ENCODE peak calls at places on chromosomes 6 and 20, in four cellular contexts. One of them, this sample, is unnamed.
A peak's percentile ranks its signal among the peaks of the same experiment; 100 is the strongest.

GRCh38 chr6:5638666-5639065 is 368.1 kb downstream of the NRN1 start:
- DNase-seq in kidney: no peak
- DNase-seq in spleen: no peak
- DNase-seq in Peyer's patch: no peak
- DNase-seq in this sample: no peak

GRCh38 chr20:2693286-2693995 is 861 bp downstream of the EBF4 start:
- DNase-seq in Peyer's patch: no peak
- DNase-seq in spleen: no peak
- DNase-seq in kidney: peak; percentile 84
- DNase-seq in this sample: no peak

GRCh38 chr6:10511477-10511876 is 9.7 kb upstream of the GCNT2 start:
- DNase-seq in Peyer's patch: no peak
- DNase-seq in spleen: no peak
- DNase-seq in kidney: no peak
- DNase-seq in this sample: no peak

GRCh38 chr6:95784869-95785268 is 207.5 kb downstream of the MANEA start:
- DNase-seq in kidney: no peak
- DNase-seq in spleen: no peak
- DNase-seq in Peyer's patch: no peak
- DNase-seq in this sample: no peak

GRCh38 chr6:108432792-108433191 is 127.9 kb upstream of the FOXO3 start:
- DNase-seq in spleen: no peak
- DNase-seq in kidney: no peak
- DNase-seq in Peyer's patch: no peak
- DNase-seq in this sample: no peak

GRCh38 chr6:30107756-30108155 is 5.1 kb downstream of the TRIM31 start:
- DNase-seq in Peyer's patch: no peak
- DNase-seq in kidney: no peak
- DNase-seq in spleen: no peak
- DNase-seq in this sample: no peak

GRCh38 chr20:13694420-13695150 is 55.9 kb upstream of the TASP1 start:
- DNase-seq in kidney: no peak
- DNase-seq in Peyer's patch: no peak
- DNase-seq in spleen: no peak
- DNase-seq in this sample: no peak

GRCh38 chr6:33623895-33624381 is 2.8 kb downstream of the ITPR3 start:
- DNase-seq in kidney: peak; percentile 6
- DNase-seq in Peyer's patch: peak; percentile 57
- DNase-seq in spleen: no peak
- DNase-seq in this sample: no peak

GRCh38 chr6:139187489-139187888 is 52.6 kb downstream of the HECA start:
- DNase-seq in spleen: no peak
- DNase-seq in kidney: no peak
- DNase-seq in Peyer's patch: no peak
- DNase-seq in this sample: no peak

GRCh38 chr6:43798688-43799444 is 28.9 kb downstream of the VEGFA start:
- DNase-seq in Peyer's patch: peak; percentile 94
- DNase-seq in kidney: peak; percentile 93
- DNase-seq in spleen: peak; percentile 83
- DNase-seq in this sample: no peak

GRCh38 chr6:11387702-11388101 is 149.8 kb upstream of the TMEM170B start:
- DNase-seq in spleen: no peak
- DNase-seq in kidney: no peak
- DNase-seq in Peyer's patch: no peak
- DNase-seq in this sample: no peak

GRCh38 chr6:25659633-25660368 is 7.8 kb downstream of the SCGN start:
- DNase-seq in Peyer's patch: no peak
- DNase-seq in spleen: no peak
- DNase-seq in kidney: no peak
- DNase-seq in this sample: no peak

GRCh38 chr6:51626391-51626790 is 461.0 kb downstream of the PKHD1 start:
- DNase-seq in spleen: no peak
- DNase-seq in kidney: no peak
- DNase-seq in Peyer's patch: no peak
- DNase-seq in this sample: no peak

GRCh38 chr6:130420911-130421310 is 55.1 kb downstream of the TMEM200A start:
- DNase-seq in kidney: no peak
- DNase-seq in Peyer's patch: no peak
- DNase-seq in spleen: peak; percentile 27
- DNase-seq in this sample: no peak

GRCh38 chr20:49356676-49357075 is 78.8 kb upstream of the ZNFX1 start:
- DNase-seq in kidney: no peak
- DNase-seq in spleen: no peak
- DNase-seq in Peyer's patch: no peak
- DNase-seq in this sample: no peak

GRCh38 chr6:26594730-26595632 is 1.8 kb upstream of the ABT1 start:
- DNase-seq in spleen: no peak
- DNase-seq in Peyer's patch: no peak
- DNase-seq in kidney: no peak
- DNase-seq in this sample: no peak

GRCh38 chr6:107114213-107114871 is 973 bp downstream of the BEND3 start:
- DNase-seq in kidney: peak; percentile 95
- DNase-seq in Peyer's patch: peak; percentile 88
- DNase-seq in spleen: peak; percentile 95
- DNase-seq in this sample: peak; percentile 82

GRCh38 chr20:1469925-1470571 is 3.4 kb upstream of the NSFL1C start:
- DNase-seq in spleen: peak; percentile 85
- DNase-seq in Peyer's patch: peak; percentile 88
- DNase-seq in kidney: peak; percentile 95
- DNase-seq in this sample: peak; percentile 85

GRCh38 chr6:139613496-139613895 is 239.0 kb upstream of the CITED2 start:
- DNase-seq in spleen: no peak
- DNase-seq in Peyer's patch: no peak
- DNase-seq in kidney: no peak
- DNase-seq in this sample: no peak

GRCh38 chr6:83221886-83222479 is 28.8 kb downstream of the RWDD2A start:
- DNase-seq in Peyer's patch: no peak
- DNase-seq in spleen: no peak
- DNase-seq in kidney: no peak
- DNase-seq in this sample: no peak

GRCh38 chr6:170291271-170292110 is 613 bp upstream of the DLL1 start:
- DNase-seq in spleen: peak; percentile 89
- DNase-seq in Peyer's patch: peak; percentile 87
- DNase-seq in kidney: peak; percentile 94
- DNase-seq in this sample: peak; percentile 78

GRCh38 chr6:88670369-88670768 is 293.0 kb downstream of the RNGTT start:
- DNase-seq in kidney: no peak
- DNase-seq in Peyer's patch: no peak
- DNase-seq in spleen: no peak
- DNase-seq in this sample: no peak

GRCh38 chr20:43530321-43531090 is 23.0 kb downstream of the L3MBTL1 start:
- DNase-seq in kidney: no peak
- DNase-seq in Peyer's patch: peak; percentile 89
- DNase-seq in spleen: no peak
- DNase-seq in this sample: peak; percentile 40

GRCh38 chr20:47691632-47692031 is 93.6 kb downstream of the SULF2 start:
- DNase-seq in kidney: peak; percentile 11
- DNase-seq in spleen: no peak
- DNase-seq in Peyer's patch: no peak
- DNase-seq in this sample: no peak

GRCh38 chr20:57514273-57514751 is 10.6 kb downstream of the CTCFL start:
- DNase-seq in Peyer's patch: peak; percentile 85
- DNase-seq in kidney: no peak
- DNase-seq in spleen: no peak
- DNase-seq in this sample: no peak

GRCh38 chr6:127844529-127844928 is 56.3 kb downstream of the THEMIS start:
- DNase-seq in kidney: no peak
- DNase-seq in spleen: no peak
- DNase-seq in Peyer's patch: no peak
- DNase-seq in this sample: no peak

GRCh38 chr6:84066536-84066935 is 33.0 kb downstream of the MRAP2 start:
- DNase-seq in spleen: no peak
- DNase-seq in Peyer's patch: no peak
- DNase-seq in kidney: no peak
- DNase-seq in this sample: no peak

GRCh38 chr6:147808631-147809030 is 300.1 kb downstream of the SAMD5 start:
- DNase-seq in Peyer's patch: no peak
- DNase-seq in spleen: no peak
- DNase-seq in kidney: no peak
- DNase-seq in this sample: no peak
- H3K4me3 ChIP-seq in Peyer's patch: no peak overlapping the region
- H3K4me3 ChIP-seq in spleen: no peak overlapping the region
- H3K4me3 ChIP-seq in kidney: no peak overlapping the region
- H3K4me3 ChIP-seq in this sample: no peak overlapping the region

DNA sequence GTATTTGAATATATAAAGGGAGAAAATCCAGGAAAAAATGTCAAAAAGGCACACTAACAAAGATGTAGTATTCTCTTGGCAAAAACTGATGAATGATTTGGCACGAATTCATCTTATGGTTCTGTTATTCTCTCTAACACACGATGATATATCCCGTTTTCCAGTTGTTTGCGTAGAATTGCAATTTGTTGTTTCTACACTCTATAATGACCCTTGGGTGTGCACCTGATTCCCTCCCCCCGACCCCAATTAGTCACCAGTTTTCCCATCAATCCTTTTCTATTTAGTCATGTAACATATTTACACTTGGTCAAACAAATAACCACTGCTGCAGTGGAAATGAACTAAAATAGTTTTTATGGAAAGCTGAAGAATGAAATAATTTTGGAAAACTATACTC is 1.5 kb upstream of the ARID1B start:
- DNase-seq in Peyer's patch: no peak
- DNase-seq in spleen: no peak
- DNase-seq in kidney: no peak
- DNase-seq in this sample: no peak
- H3K4me3 ChIP-seq in Peyer's patch: no peak overlapping the region
- H3K4me3 ChIP-seq in spleen: no peak overlapping the region
- H3K4me3 ChIP-seq in kidney: no peak overlapping the region
- H3K4me3 ChIP-seq in this sample: peak overlapping the region; percentile 86

GRCh38 chr6:160093061-160093460 is 28.6 kb upstream of the SLC22A1 start:
- DNase-seq in spleen: peak; percentile 29
- DNase-seq in kidney: no peak
- DNase-seq in Peyer's patch: no peak
- DNase-seq in this sample: no peak
- H3K4me3 ChIP-seq in spleen: no peak overlapping the region
- H3K4me3 ChIP-seq in kidney: no peak overlapping the region
- H3K4me3 ChIP-seq in Peyer's patch: no peak overlapping the region
- H3K4me3 ChIP-seq in this sample: no peak overlapping the region

DNA sequence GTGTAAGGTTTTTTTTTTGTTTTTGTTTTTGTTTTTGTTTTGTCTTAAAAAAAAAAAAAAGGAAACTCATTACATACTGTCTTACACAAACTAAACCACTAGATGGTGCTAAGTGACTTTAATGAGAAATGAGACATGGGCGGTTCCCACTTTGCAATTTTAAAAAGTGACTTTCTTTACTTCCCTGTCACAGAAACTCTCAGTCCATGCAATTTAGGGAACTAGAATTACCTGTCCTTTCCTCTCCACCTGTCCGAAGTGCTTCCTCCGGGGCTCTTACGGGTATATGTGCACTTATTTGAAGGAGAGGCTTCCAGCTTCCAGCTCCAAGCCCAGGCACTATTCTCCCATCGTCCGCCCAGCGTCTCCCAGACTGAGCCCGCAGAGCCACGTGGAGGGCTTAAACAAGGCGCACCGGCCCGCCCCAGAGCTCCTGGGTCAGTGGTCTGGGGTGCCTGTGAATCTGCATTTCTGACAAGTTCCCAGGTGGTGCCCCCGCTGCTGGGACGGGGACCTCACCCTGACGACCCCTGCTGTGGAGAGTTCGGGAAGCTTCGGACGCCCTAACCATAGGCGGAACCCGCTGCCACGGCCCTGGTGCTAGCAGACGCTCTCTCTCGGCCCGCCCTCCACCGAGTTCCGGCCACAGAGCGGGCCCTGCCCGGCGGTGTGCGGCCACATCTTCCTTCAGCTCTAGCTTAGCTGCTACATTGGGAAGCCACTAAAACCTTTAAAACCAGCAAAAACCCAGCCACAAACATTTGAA is 26.1 kb downstream of the BFSP1 start:
- DNase-seq in kidney: peak; percentile 85
- DNase-seq in Peyer's patch: peak; percentile 78
- DNase-seq in spleen: peak; percentile 93
- DNase-seq in this sample: peak; percentile 81
- H3K4me3 ChIP-seq in kidney: peak overlapping the region; percentile 76
- H3K4me3 ChIP-seq in Peyer's patch: peak overlapping the region; percentile 47
- H3K4me3 ChIP-seq in spleen: peak overlapping the region; percentile 75
- H3K4me3 ChIP-seq in this sample: peak overlapping the region; percentile 64

DNA sequence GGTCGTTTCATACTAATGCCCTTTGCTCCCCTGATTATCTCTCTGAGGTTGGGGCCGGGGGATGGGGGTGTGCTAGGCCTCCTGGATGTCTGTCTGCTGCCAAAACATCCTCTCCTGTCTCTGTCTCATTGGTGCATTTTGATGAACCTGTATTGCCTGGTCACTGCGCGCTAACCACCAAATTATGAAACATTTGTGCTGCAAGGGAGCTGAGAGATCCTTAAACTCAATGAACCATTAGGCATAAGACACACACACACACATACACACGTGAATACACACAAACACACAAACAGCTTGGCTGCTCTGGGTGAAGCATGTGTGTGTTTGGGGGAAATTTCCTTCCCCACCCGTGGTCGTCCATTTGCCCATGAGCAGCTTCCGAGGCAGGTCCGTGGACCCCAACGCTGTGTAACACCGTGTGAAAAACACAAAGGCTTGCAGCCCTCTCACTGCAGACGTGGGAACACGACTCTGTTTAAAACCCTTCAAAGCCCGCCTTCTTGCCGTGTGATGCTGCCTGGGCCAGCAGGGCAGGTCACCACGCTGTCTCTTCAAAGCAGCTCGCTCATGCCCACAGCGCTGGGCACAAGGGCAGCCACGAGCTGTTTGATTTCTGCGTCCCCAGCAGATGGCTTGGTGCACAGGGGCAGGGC is 96.6 kb downstream of the CDH26 start:
- DNase-seq in spleen: peak; percentile 83
- DNase-seq in kidney: no peak
- DNase-seq in Peyer's patch: no peak
- DNase-seq in this sample: peak; percentile 59
- H3K4me3 ChIP-seq in spleen: peak overlapping the region; percentile 66
- H3K4me3 ChIP-seq in kidney: no peak overlapping the region
- H3K4me3 ChIP-seq in Peyer's patch: no peak overlapping the region
- H3K4me3 ChIP-seq in this sample: no peak overlapping the region

GRCh38 chr6:167095888-167096287 is 27.0 kb upstream of the CCR6 start:
- DNase-seq in spleen: no peak
- DNase-seq in kidney: no peak
- DNase-seq in Peyer's patch: no peak
- DNase-seq in this sample: no peak

GRCh38 chr6:167093922-167094432 is 28.9 kb upstream of the CCR6 start:
- DNase-seq in kidney: no peak
- DNase-seq in Peyer's patch: peak; percentile 92
- DNase-seq in spleen: peak; percentile 94
- DNase-seq in this sample: no peak

GRCh38 chr6:167093406-167093921 is 29.4 kb upstream of the CCR6 start:
- DNase-seq in spleen: peak; percentile 82
- DNase-seq in Peyer's patch: peak; percentile 50
- DNase-seq in kidney: peak; percentile 69
- DNase-seq in this sample: no peak

GRCh38 chr6:167094820-167095637 is 27.9 kb upstream of the CCR6 start:
- DNase-seq in Peyer's patch: peak; percentile 73
- DNase-seq in kidney: no peak
- DNase-seq in spleen: no peak
- DNase-seq in this sample: no peak

DNA sequence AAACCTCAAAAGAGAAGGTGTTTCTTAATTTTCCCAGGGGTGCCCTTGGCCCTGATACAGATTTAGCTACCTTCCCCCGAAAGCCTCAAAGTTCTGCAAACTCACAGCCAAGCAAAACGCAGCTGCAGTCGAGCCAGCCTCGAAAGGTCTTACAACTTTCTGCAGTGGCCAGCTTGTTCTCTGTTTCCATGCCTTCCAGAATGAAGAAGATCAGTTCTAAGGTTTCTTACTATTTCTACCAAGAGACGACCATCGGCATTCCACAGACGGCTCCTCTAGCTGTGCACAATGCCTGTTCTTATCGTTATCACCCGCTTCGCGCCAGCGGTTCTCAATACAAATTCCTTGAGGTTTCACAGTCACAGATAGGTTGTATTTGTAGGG is 28.5 kb upstream of the CCR6 start:
- DNase-seq in kidney: no peak
- DNase-seq in spleen: no peak
- DNase-seq in Peyer's patch: peak; percentile 50
- DNase-seq in this sample: no peak
- H3K4me3 ChIP-seq in kidney: no peak overlapping the region
- H3K4me3 ChIP-seq in spleen: peak overlapping the region; percentile 65
- H3K4me3 ChIP-seq in Peyer's patch: peak overlapping the region; percentile 47
- H3K4me3 ChIP-seq in this sample: peak overlapping the region; percentile 14

This sample was measured in coronary artery.